ENCODE peak calls at places on chromosomes 16 and 17, in four cellular contexts. One of them, this sample, is unnamed.

GRCh38 chr16:72072514-72073342 is 9.7 kb downstream of the HPR start:
- DNase-seq in DMS53: no peak
- DNase-seq in activated T-cell treated with anti-CD3 and anti-CD28 coated beads, Interleukin-2, amount 50 U/mL, for 4 hours: no peak
- DNase-seq in activated CD4-positive, alpha-beta T cell treated with anti-CD3 and anti-CD28 coated beads, Interleukin-2, amount 50 U/mL, for 1 hour: no peak
- DNase-seq in this sample: no peak

GRCh38 chr17:2962729-2963128 is 100.7 kb downstream of the OR1D5 start:
- DNase-seq in DMS53: no peak
- DNase-seq in activated T-cell treated with anti-CD3 and anti-CD28 coated beads, Interleukin-2, amount 50 U/mL, for 4 hours: no peak
- DNase-seq in activated CD4-positive, alpha-beta T cell treated with anti-CD3 and anti-CD28 coated beads, Interleukin-2, amount 50 U/mL, for 1 hour: no peak
- DNase-seq in this sample: no peak

GRCh38 chr17:64781394-64781793 is 119.3 kb upstream of the SMURF2 start:
- DNase-seq in DMS53: peak
- DNase-seq in activated T-cell treated with anti-CD3 and anti-CD28 coated beads, Interleukin-2, amount 50 U/mL, for 4 hours: peak
- DNase-seq in activated CD4-positive, alpha-beta T cell treated with anti-CD3 and anti-CD28 coated beads, Interleukin-2, amount 50 U/mL, for 1 hour: peak
- DNase-seq in this sample: no peak

GRCh38 chr17:8382052-8382879 is 727 bp downstream of the RPL26 start:
- DNase-seq in DMS53: peak
- DNase-seq in activated T-cell treated with anti-CD3 and anti-CD28 coated beads, Interleukin-2, amount 50 U/mL, for 4 hours: no peak
- DNase-seq in activated CD4-positive, alpha-beta T cell treated with anti-CD3 and anti-CD28 coated beads, Interleukin-2, amount 50 U/mL, for 1 hour: no peak
- DNase-seq in this sample: no peak

GRCh38 chr17:57114085-57114673 is 29.1 kb downstream of the AKAP1 start:
- DNase-seq in DMS53: peak
- DNase-seq in activated T-cell treated with anti-CD3 and anti-CD28 coated beads, Interleukin-2, amount 50 U/mL, for 4 hours: peak
- DNase-seq in activated CD4-positive, alpha-beta T cell treated with anti-CD3 and anti-CD28 coated beads, Interleukin-2, amount 50 U/mL, for 1 hour: peak
- DNase-seq in this sample: peak

GRCh38 chr16:15881794-15882379 is 6.5 kb downstream of the CEP20 start:
- DNase-seq in DMS53: no peak
- DNase-seq in activated T-cell treated with anti-CD3 and anti-CD28 coated beads, Interleukin-2, amount 50 U/mL, for 4 hours: no peak
- DNase-seq in activated CD4-positive, alpha-beta T cell treated with anti-CD3 and anti-CD28 coated beads, Interleukin-2, amount 50 U/mL, for 1 hour: no peak
- DNase-seq in this sample: no peak

GRCh38 chr17:17351901-17352781 is 49.0 kb downstream of the NT5M start:
- DNase-seq in DMS53: peak
- DNase-seq in activated T-cell treated with anti-CD3 and anti-CD28 coated beads, Interleukin-2, amount 50 U/mL, for 4 hours: no peak
- DNase-seq in activated CD4-positive, alpha-beta T cell treated with anti-CD3 and anti-CD28 coated beads, Interleukin-2, amount 50 U/mL, for 1 hour: no peak
- DNase-seq in this sample: no peak

GRCh38 chr17:5561736-5562135 is 22.6 kb downstream of the NLRP1 start:
- DNase-seq in DMS53: no peak
- DNase-seq in activated T-cell treated with anti-CD3 and anti-CD28 coated beads, Interleukin-2, amount 50 U/mL, for 4 hours: no peak
- DNase-seq in activated CD4-positive, alpha-beta T cell treated with anti-CD3 and anti-CD28 coated beads, Interleukin-2, amount 50 U/mL, for 1 hour: no peak
- DNase-seq in this sample: no peak

GRCh38 chr16:81384006-81384405 is 60.6 kb upstream of the CMIP start:
- DNase-seq in DMS53: no peak
- DNase-seq in activated T-cell treated with anti-CD3 and anti-CD28 coated beads, Interleukin-2, amount 50 U/mL, for 4 hours: no peak
- DNase-seq in activated CD4-positive, alpha-beta T cell treated with anti-CD3 and anti-CD28 coated beads, Interleukin-2, amount 50 U/mL, for 1 hour: no peak
- DNase-seq in this sample: no peak

GRCh38 chr16:68985855-68986254 is 119.6 kb upstream of the HAS3 start:
- DNase-seq in DMS53: no peak
- DNase-seq in activated T-cell treated with anti-CD3 and anti-CD28 coated beads, Interleukin-2, amount 50 U/mL, for 4 hours: no peak
- DNase-seq in activated CD4-positive, alpha-beta T cell treated with anti-CD3 and anti-CD28 coated beads, Interleukin-2, amount 50 U/mL, for 1 hour: no peak
- DNase-seq in this sample: no peak

GRCh38 chr17:18203308-18203707 is 19.7 kb downstream of the ALKBH5 start:
- DNase-seq in DMS53: no peak
- DNase-seq in activated T-cell treated with anti-CD3 and anti-CD28 coated beads, Interleukin-2, amount 50 U/mL, for 4 hours: no peak
- DNase-seq in activated CD4-positive, alpha-beta T cell treated with anti-CD3 and anti-CD28 coated beads, Interleukin-2, amount 50 U/mL, for 1 hour: no peak
- DNase-seq in this sample: no peak

GRCh38 chr16:55257971-55258613 is 65.9 kb upstream of the IRX6 start:
- DNase-seq in DMS53: peak
- DNase-seq in activated T-cell treated with anti-CD3 and anti-CD28 coated beads, Interleukin-2, amount 50 U/mL, for 4 hours: peak
- DNase-seq in activated CD4-positive, alpha-beta T cell treated with anti-CD3 and anti-CD28 coated beads, Interleukin-2, amount 50 U/mL, for 1 hour: peak
- DNase-seq in this sample: no peak

GRCh38 chr17:66420961-66421371 is 118.6 kb downstream of the PRKCA start:
- DNase-seq in DMS53: no peak
- DNase-seq in activated T-cell treated with anti-CD3 and anti-CD28 coated beads, Interleukin-2, amount 50 U/mL, for 4 hours: no peak
- DNase-seq in activated CD4-positive, alpha-beta T cell treated with anti-CD3 and anti-CD28 coated beads, Interleukin-2, amount 50 U/mL, for 1 hour: no peak
- DNase-seq in this sample: no peak

GRCh38 chr16:31128711-31129567 is 6.6 kb downstream of the PRSS8 start:
- DNase-seq in DMS53: peak
- DNase-seq in activated T-cell treated with anti-CD3 and anti-CD28 coated beads, Interleukin-2, amount 50 U/mL, for 4 hours: no peak
- DNase-seq in activated CD4-positive, alpha-beta T cell treated with anti-CD3 and anti-CD28 coated beads, Interleukin-2, amount 50 U/mL, for 1 hour: no peak
- DNase-seq in this sample: no peak

GRCh38 chr16:52573365-52574104 is 26.6 kb upstream of the TOX3 start:
- DNase-seq in DMS53: peak
- DNase-seq in activated T-cell treated with anti-CD3 and anti-CD28 coated beads, Interleukin-2, amount 50 U/mL, for 4 hours: no peak
- DNase-seq in activated CD4-positive, alpha-beta T cell treated with anti-CD3 and anti-CD28 coated beads, Interleukin-2, amount 50 U/mL, for 1 hour: no peak
- DNase-seq in this sample: no peak

GRCh38 chr17:2023692-2024571 is 1.2 kb downstream of the RTN4RL1 start:
- DNase-seq in DMS53: peak
- DNase-seq in activated T-cell treated with anti-CD3 and anti-CD28 coated beads, Interleukin-2, amount 50 U/mL, for 4 hours: peak
- DNase-seq in activated CD4-positive, alpha-beta T cell treated with anti-CD3 and anti-CD28 coated beads, Interleukin-2, amount 50 U/mL, for 1 hour: peak
- DNase-seq in this sample: no peak

GRCh38 chr16:15976929-15977637 is 27.7 kb downstream of the ABCC1 start:
- DNase-seq in DMS53: no peak
- DNase-seq in activated T-cell treated with anti-CD3 and anti-CD28 coated beads, Interleukin-2, amount 50 U/mL, for 4 hours: no peak
- DNase-seq in activated CD4-positive, alpha-beta T cell treated with anti-CD3 and anti-CD28 coated beads, Interleukin-2, amount 50 U/mL, for 1 hour: no peak
- DNase-seq in this sample: no peak

GRCh38 chr17:17781591-17782424 is 55.0 kb downstream of the SREBF1 start:
- DNase-seq in DMS53: peak
- DNase-seq in activated T-cell treated with anti-CD3 and anti-CD28 coated beads, Interleukin-2, amount 50 U/mL, for 4 hours: peak
- DNase-seq in activated CD4-positive, alpha-beta T cell treated with anti-CD3 and anti-CD28 coated beads, Interleukin-2, amount 50 U/mL, for 1 hour: peak
- DNase-seq in this sample: no peak

GRCh38 chr16:11326737-11327276 is 18.5 kb upstream of the RMI2 start:
- DNase-seq in DMS53: no peak
- DNase-seq in activated T-cell treated with anti-CD3 and anti-CD28 coated beads, Interleukin-2, amount 50 U/mL, for 4 hours: no peak
- DNase-seq in activated CD4-positive, alpha-beta T cell treated with anti-CD3 and anti-CD28 coated beads, Interleukin-2, amount 50 U/mL, for 1 hour: no peak
- DNase-seq in this sample: no peak

GRCh38 chr16:20430948-20431347 is 20.4 kb upstream of the ACSM2A start:
- DNase-seq in DMS53: no peak
- DNase-seq in activated T-cell treated with anti-CD3 and anti-CD28 coated beads, Interleukin-2, amount 50 U/mL, for 4 hours: no peak
- DNase-seq in activated CD4-positive, alpha-beta T cell treated with anti-CD3 and anti-CD28 coated beads, Interleukin-2, amount 50 U/mL, for 1 hour: no peak
- DNase-seq in this sample: no peak

GRCh38 chr17:7992924-7993323 is 9.5 kb upstream of the GUCY2D start:
- DNase-seq in DMS53: peak
- DNase-seq in activated T-cell treated with anti-CD3 and anti-CD28 coated beads, Interleukin-2, amount 50 U/mL, for 4 hours: no peak
- DNase-seq in activated CD4-positive, alpha-beta T cell treated with anti-CD3 and anti-CD28 coated beads, Interleukin-2, amount 50 U/mL, for 1 hour: no peak
- DNase-seq in this sample: no peak

GRCh38 chr17:1491406-1492248 is 859 bp downstream of the MYO1C start:
- DNase-seq in DMS53: peak
- DNase-seq in activated T-cell treated with anti-CD3 and anti-CD28 coated beads, Interleukin-2, amount 50 U/mL, for 4 hours: no peak
- DNase-seq in activated CD4-positive, alpha-beta T cell treated with anti-CD3 and anti-CD28 coated beads, Interleukin-2, amount 50 U/mL, for 1 hour: peak
- DNase-seq in this sample: no peak

GRCh38 chr16:79912592-79913310 is 312.2 kb upstream of the MAF start:
- DNase-seq in DMS53: no peak
- DNase-seq in activated T-cell treated with anti-CD3 and anti-CD28 coated beads, Interleukin-2, amount 50 U/mL, for 4 hours: no peak
- DNase-seq in activated CD4-positive, alpha-beta T cell treated with anti-CD3 and anti-CD28 coated beads, Interleukin-2, amount 50 U/mL, for 1 hour: no peak
- DNase-seq in this sample: no peak